ENCODE peak calls at places on chromosomes 1 and 21, in six cellular contexts. One of them, this sample, is unnamed. For H3K4me1, the result is how much of the 10 kb centered on the place peaks cover.

GRCh38 chr1:153791856-153792253 is 16.6 kb downstream of the SLC27A3 start:
- DNase-seq in cardiac muscle cell: no peak
- DNase-seq in A549: peak
- DNase-seq in mammary epithelial cell: peak
- DNase-seq in left lung: no peak
- DNase-seq in ovary: no peak
- DNase-seq in this sample: no peak

GRCh38 chr1:20538227-20538626 is 14.1 kb upstream of the FAM43B start:
- DNase-seq in cardiac muscle cell: no peak
- DNase-seq in A549: no peak
- DNase-seq in mammary epithelial cell: no peak
- DNase-seq in left lung: no peak
- DNase-seq in ovary: no peak
- DNase-seq in this sample: no peak

GRCh38 chr1:226894826-226895225 is 24.4 kb downstream of the PSEN2 start:
- DNase-seq in cardiac muscle cell: no peak
- DNase-seq in A549: no peak
- DNase-seq in mammary epithelial cell: no peak
- DNase-seq in left lung: no peak
- DNase-seq in ovary: no peak
- DNase-seq in this sample: no peak

GRCh38 chr1:172359531-172359991 is 60.9 kb upstream of the C1orf105 start:
- DNase-seq in cardiac muscle cell: no peak
- DNase-seq in A549: peak
- DNase-seq in mammary epithelial cell: peak
- DNase-seq in left lung: no peak
- DNase-seq in ovary: no peak
- DNase-seq in this sample: no peak

GRCh38 chr21:14306143-14306907 is 76.6 kb downstream of the HSPA13 start:
- DNase-seq in cardiac muscle cell: no peak
- DNase-seq in A549: peak
- DNase-seq in mammary epithelial cell: no peak
- DNase-seq in left lung: no peak
- DNase-seq in ovary: no peak
- DNase-seq in this sample: no peak

GRCh38 chr21:39843916-39844315 is 23.3 kb upstream of the PCP4 start:
- DNase-seq in cardiac muscle cell: no peak
- DNase-seq in A549: no peak
- DNase-seq in mammary epithelial cell: no peak
- DNase-seq in left lung: no peak
- DNase-seq in ovary: no peak
- DNase-seq in this sample: no peak

GRCh38 chr1:31531177-31532000 is 44.9 kb upstream of the TINAGL1 start:
- DNase-seq in cardiac muscle cell: no peak
- DNase-seq in A549: no peak
- DNase-seq in mammary epithelial cell: peak
- DNase-seq in left lung: no peak
- DNase-seq in ovary: no peak
- DNase-seq in this sample: no peak

GRCh38 chr1:94963864-94964263 is 37.0 kb upstream of the CNN3 start:
- DNase-seq in cardiac muscle cell: no peak
- DNase-seq in A549: no peak
- DNase-seq in mammary epithelial cell: no peak
- DNase-seq in left lung: no peak
- DNase-seq in ovary: no peak
- DNase-seq in this sample: no peak

GRCh38 chr1:223726380-223727001 is 14.2 kb downstream of the CAPN2 start:
- DNase-seq in cardiac muscle cell: no peak
- DNase-seq in A549: peak
- DNase-seq in mammary epithelial cell: peak
- DNase-seq in left lung: no peak
- DNase-seq in ovary: peak
- DNase-seq in this sample: peak

GRCh38 chr1:212987702-212988322 is 27.9 kb downstream of the ANGEL2 start:
- DNase-seq in cardiac muscle cell: no peak
- DNase-seq in A549: peak
- DNase-seq in mammary epithelial cell: peak
- DNase-seq in left lung: no peak
- DNase-seq in ovary: no peak
- DNase-seq in this sample: no peak

GRCh38 chr1:59316497-59317128 is 19.7 kb downstream of the FGGY start:
- DNase-seq in cardiac muscle cell: no peak
- DNase-seq in A549: no peak
- DNase-seq in mammary epithelial cell: no peak
- DNase-seq in left lung: no peak
- DNase-seq in ovary: no peak
- DNase-seq in this sample: no peak

GRCh38 chr21:25614441-25614840 is 7.2 kb upstream of the MRPL39 start:
- DNase-seq in cardiac muscle cell: no peak
- DNase-seq in A549: no peak
- DNase-seq in mammary epithelial cell: no peak
- DNase-seq in left lung: no peak
- DNase-seq in ovary: no peak
- DNase-seq in this sample: no peak

GRCh38 chr1:210525759-210526158 is 197.1 kb downstream of the HHAT start:
- DNase-seq in cardiac muscle cell: no peak
- DNase-seq in A549: no peak
- DNase-seq in mammary epithelial cell: no peak
- DNase-seq in left lung: no peak
- DNase-seq in ovary: no peak
- DNase-seq in this sample: no peak

GRCh38 chr1:3898994-3899775 is 887 bp downstream of the C1orf174 start:
- DNase-seq in cardiac muscle cell: peak
- DNase-seq in A549: peak
- DNase-seq in mammary epithelial cell: peak
- DNase-seq in left lung: no peak
- DNase-seq in ovary: no peak
- DNase-seq in this sample: no peak

GRCh38 chr1:162565460-162565859 is 3.9 kb downstream of the UAP1 start:
- DNase-seq in cardiac muscle cell: no peak
- DNase-seq in A549: no peak
- DNase-seq in mammary epithelial cell: no peak
- DNase-seq in left lung: no peak
- DNase-seq in ovary: no peak
- DNase-seq in this sample: no peak

GRCh38 chr1:227945891-227946623 is 1.7 kb downstream of the WNT9A start:
- DNase-seq in cardiac muscle cell: no peak
- DNase-seq in A549: peak
- DNase-seq in mammary epithelial cell: peak
- DNase-seq in left lung: peak
- DNase-seq in ovary: peak
- DNase-seq in this sample: no peak

GRCh38 chr1:228735871-228736586 is 750 bp downstream of the RHOU start:
- DNase-seq in cardiac muscle cell: peak
- DNase-seq in A549: peak
- DNase-seq in mammary epithelial cell: no peak
- DNase-seq in left lung: peak
- DNase-seq in ovary: peak
- DNase-seq in this sample: no peak

GRCh38 chr1:235409045-235409820 is 42.0 kb downstream of the TBCE start:
- DNase-seq in cardiac muscle cell: no peak
- DNase-seq in A549: peak
- DNase-seq in mammary epithelial cell: no peak
- DNase-seq in left lung: no peak
- DNase-seq in ovary: no peak
- DNase-seq in this sample: no peak

GRCh38 chr1:53249706-53250105 is 11.4 kb upstream of the MAGOH start:
- DNase-seq in cardiac muscle cell: no peak
- DNase-seq in A549: no peak
- DNase-seq in mammary epithelial cell: no peak
- DNase-seq in left lung: no peak
- DNase-seq in ovary: no peak
- DNase-seq in this sample: no peak

GRCh38 chr1:215643592-215644321 is 76.7 kb downstream of the KCTD3 start:
- DNase-seq in cardiac muscle cell: no peak
- DNase-seq in A549: no peak
- DNase-seq in mammary epithelial cell: no peak
- DNase-seq in left lung: no peak
- DNase-seq in ovary: no peak
- DNase-seq in this sample: no peak
- H3K4me1 ChIP-seq in cardiac muscle cell: under half
- H3K4me1 ChIP-seq in A549: under half
- H3K4me1 ChIP-seq in mammary epithelial cell: under half
- H3K4me1 ChIP-seq in left lung: under half
- H3K4me1 ChIP-seq in ovary: under half
- H3K4me1 ChIP-seq in this sample: under half

GRCh38 chr1:203323587-203323986 is 18.3 kb downstream of the BTG2 start:
- DNase-seq in cardiac muscle cell: no peak
- DNase-seq in A549: no peak
- DNase-seq in mammary epithelial cell: no peak
- DNase-seq in left lung: no peak
- DNase-seq in ovary: no peak
- DNase-seq in this sample: no peak

GRCh38 chr1:203318229-203318517 is 12.9 kb downstream of the BTG2 start:
- DNase-seq in cardiac muscle cell: no peak
- DNase-seq in A549: no peak
- DNase-seq in mammary epithelial cell: no peak
- DNase-seq in left lung: no peak
- DNase-seq in ovary: no peak
- DNase-seq in this sample: no peak

GRCh38 chr1:203321273-203322052 is 16.1 kb downstream of the BTG2 start:
- DNase-seq in cardiac muscle cell: no peak
- DNase-seq in A549: no peak
- DNase-seq in mammary epithelial cell: no peak
- DNase-seq in left lung: no peak
- DNase-seq in ovary: no peak
- DNase-seq in this sample: no peak

GRCh38 chr1:203322480-203323179 is 17.3 kb downstream of the BTG2 start:
- DNase-seq in cardiac muscle cell: no peak
- DNase-seq in A549: no peak
- DNase-seq in mammary epithelial cell: no peak
- DNase-seq in left lung: no peak
- DNase-seq in ovary: no peak
- DNase-seq in this sample: no peak

DNA sequence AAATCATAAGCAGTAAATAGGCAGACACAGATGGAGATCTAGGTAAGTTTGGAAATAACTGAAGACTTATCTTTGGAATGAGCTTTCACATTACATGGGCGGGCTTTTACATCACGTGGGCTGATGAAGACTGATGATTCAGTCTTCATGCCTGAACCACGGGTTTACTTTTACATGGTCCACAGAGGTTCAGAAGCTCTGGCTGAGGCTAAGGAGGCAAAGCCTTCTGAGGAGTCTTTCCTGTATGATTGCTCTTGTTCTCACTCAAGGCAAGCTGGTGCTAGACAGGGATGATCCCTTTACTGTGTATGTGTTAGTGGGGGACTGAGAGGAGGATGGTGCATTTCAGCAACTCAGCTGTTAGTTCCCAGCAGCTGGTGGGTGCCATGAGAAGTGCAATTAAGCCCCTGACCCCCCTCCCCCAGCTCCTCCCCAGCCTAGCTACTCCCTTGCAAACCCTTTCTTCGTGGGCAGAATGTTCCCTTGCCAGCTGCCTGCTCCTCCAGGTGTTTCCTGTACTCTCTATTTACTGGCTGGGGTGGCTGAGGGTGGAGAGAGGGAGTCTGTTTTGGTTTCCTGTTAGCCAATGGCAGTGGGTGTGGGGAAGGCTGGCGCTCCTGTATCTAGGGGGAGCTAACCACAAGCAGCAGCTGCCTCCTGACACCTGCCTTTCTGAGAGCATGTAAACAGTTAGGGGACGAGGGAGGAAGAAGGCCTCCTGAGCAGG is 15.4 kb downstream of the BTG2 start:
- DNase-seq in cardiac muscle cell: no peak
- DNase-seq in A549: no peak
- DNase-seq in mammary epithelial cell: peak
- DNase-seq in left lung: no peak
- DNase-seq in ovary: no peak
- DNase-seq in this sample: peak
- H3K4me3 ChIP-seq in cardiac muscle cell: no peak
- H3K4me3 ChIP-seq in A549: no peak
- H3K4me3 ChIP-seq in mammary epithelial cell: no peak
- H3K4me3 ChIP-seq in left lung: no peak
- H3K4me3 ChIP-seq in ovary: no peak
- H3K4me3 ChIP-seq in this sample: peak

GRCh38 chr1:83763281-83764095 is 235.4 kb downstream of the TTLL7 start:
- DNase-seq in cardiac muscle cell: no peak
- DNase-seq in A549: no peak
- DNase-seq in mammary epithelial cell: no peak
- DNase-seq in left lung: no peak
- DNase-seq in ovary: no peak
- DNase-seq in this sample: no peak
- H3K4me1 ChIP-seq in cardiac muscle cell: under half
- H3K4me1 ChIP-seq in A549: under half
- H3K4me1 ChIP-seq in mammary epithelial cell: under half
- H3K4me1 ChIP-seq in left lung: under half
- H3K4me1 ChIP-seq in ovary: under half
- H3K4me1 ChIP-seq in this sample: under half

DNA sequence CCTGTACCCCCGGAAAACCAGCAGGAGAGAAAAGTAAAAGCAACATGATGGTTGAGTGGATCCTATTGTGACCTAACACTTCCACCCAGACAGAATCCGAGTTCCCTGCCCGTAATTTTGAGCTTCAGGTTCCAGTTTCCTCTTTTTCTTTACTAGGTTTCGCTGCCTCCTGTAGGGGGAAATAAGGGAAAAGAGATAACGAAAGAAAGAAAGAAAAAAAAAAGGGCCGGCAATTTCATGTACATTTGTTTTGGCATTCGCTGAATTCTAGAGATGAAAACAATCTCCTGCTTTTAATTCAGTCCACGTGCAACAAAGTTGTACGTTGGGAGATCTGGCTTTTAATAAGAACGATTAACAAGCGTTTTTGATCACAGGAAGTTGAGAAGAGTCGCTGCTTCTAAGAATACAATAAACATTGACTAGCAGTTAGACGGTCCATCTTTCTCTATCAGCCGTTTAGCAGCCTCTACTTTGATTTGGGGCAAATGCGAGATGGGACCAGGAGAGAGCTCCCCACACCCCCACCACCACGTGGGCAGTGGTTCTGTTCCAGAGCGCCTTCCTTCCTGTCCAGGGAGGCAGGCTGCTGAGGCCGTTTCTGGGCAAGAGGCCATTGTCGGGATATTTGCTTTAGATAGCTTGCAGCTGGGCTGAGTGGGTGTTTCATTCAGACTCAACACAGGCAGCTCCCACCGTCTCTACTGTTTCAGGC is 155.9 kb upstream of the RUNX1 start:
- DNase-seq in cardiac muscle cell: no peak
- DNase-seq in A549: no peak
- DNase-seq in mammary epithelial cell: no peak
- DNase-seq in left lung: peak
- DNase-seq in ovary: peak
- DNase-seq in this sample: peak
- H3K4me3 ChIP-seq in cardiac muscle cell: no peak
- H3K4me3 ChIP-seq in A549: no peak
- H3K4me3 ChIP-seq in mammary epithelial cell: no peak
- H3K4me3 ChIP-seq in left lung: no peak
- H3K4me3 ChIP-seq in ovary: peak
- H3K4me3 ChIP-seq in this sample: peak

GRCh38 chr1:68327414-68327813 is 95.1 kb upstream of the WLS start:
- DNase-seq in cardiac muscle cell: no peak
- DNase-seq in A549: no peak
- DNase-seq in mammary epithelial cell: peak
- DNase-seq in left lung: no peak
- DNase-seq in ovary: no peak
- DNase-seq in this sample: no peak
- H3K4me1 ChIP-seq in cardiac muscle cell: under half
- H3K4me1 ChIP-seq in A549: under half
- H3K4me1 ChIP-seq in mammary epithelial cell: under half
- H3K4me1 ChIP-seq in left lung: under half
- H3K4me1 ChIP-seq in ovary: under half
- H3K4me1 ChIP-seq in this sample: under half

GRCh38 chr1:233304489-233305102 is 9.1 kb upstream of the PCNX2 start:
- DNase-seq in cardiac muscle cell: peak
- DNase-seq in A549: peak
- DNase-seq in mammary epithelial cell: peak
- DNase-seq in left lung: no peak
- DNase-seq in ovary: no peak
- DNase-seq in this sample: peak
- H3K4me3 ChIP-seq in cardiac muscle cell: no peak
- H3K4me3 ChIP-seq in A549: no peak
- H3K4me3 ChIP-seq in mammary epithelial cell: no peak
- H3K4me3 ChIP-seq in left lung: no peak
- H3K4me3 ChIP-seq in ovary: no peak
- H3K4me3 ChIP-seq in this sample: no peak